ENCODE peak calls at places on chromosomes 12 and 14, in seven cellular contexts. A, J, L, Z, M, I and K are unnamed samples.

GRCh38 chr12:122990961-122991622 is 10.6 kb downstream of the ARL6IP4 start:
- DNase-seq in A (no peak), J (no peak), L (no peak), Z (no peak), M (no peak), I (no peak), K (no peak)

GRCh38 chr14:67999693-68000384 is 180.3 kb downstream of the RAD51B start:
- DNase-seq in A (no peak), J (no peak), L (no peak), Z (no peak), M (peak; percentile 75), I (peak; percentile 69), K (peak; percentile 81)

GRCh38 chr12:51924551-51925399 is 17.5 kb downstream of the ACVRL1 start:
- DNase-seq in A (no peak), J (no peak), L (no peak), Z (no peak), M (no peak), I (no peak), K (no peak)

GRCh38 chr14:103858063-103858820 is 10.9 kb upstream of the PPP1R13B start:
- DNase-seq in A (no peak), J (no peak), L (no peak), Z (no peak), M (no peak), I (no peak), K (no peak)

GRCh38 chr14:90628825-90629224 is 187.4 kb downstream of the TTC7B start:
- DNase-seq in A (no peak), J (no peak), L (no peak), Z (no peak), M (no peak), I (no peak), K (no peak)

GRCh38 chr14:77327111-77327510 is 6.3 kb downstream of the GSTZ1 start:
- DNase-seq in A (no peak), J (no peak), L (no peak), Z (no peak), M (no peak), I (no peak), K (no peak)

GRCh38 chr14:62039871-62040270 is 277.7 kb downstream of the SNAPC1 start:
- DNase-seq in A (no peak), J (no peak), L (no peak), Z (no peak), M (no peak), I (no peak), K (no peak)

GRCh38 chr12:130705174-130705880 is 10.8 kb downstream of the RIMBP2 start:
- DNase-seq in A (no peak), J (no peak), L (no peak), Z (no peak), M (no peak), I (no peak), K (no peak)

GRCh38 chr14:54335569-54336155 is 61.1 kb upstream of the CDKN3 start:
- DNase-seq in A (no peak), J (no peak), L (no peak), Z (no peak), M (peak; percentile 72), I (no peak), K (no peak)

GRCh38 chr12:54988402-54989054 is 4.0 kb upstream of the TESPA1 start:
- DNase-seq in A (no peak), J (no peak), L (peak; percentile 84), Z (no peak), M (no peak), I (peak; percentile 28), K (peak; percentile 32)

GRCh38 chr14:106203438-106203837 is 677.1 kb downstream of the TMEM121 start:
- DNase-seq in A (no peak), J (no peak), L (no peak), Z (no peak), M (peak; percentile 61), I (no peak), K (no peak)

GRCh38 chr14:50717826-50718225 is 49.7 kb upstream of the SAV1 start:
- DNase-seq in A (no peak), J (no peak), L (no peak), Z (no peak), M (no peak), I (no peak), K (no peak)

GRCh38 chr14:74747237-74747636 is 15.9 kb upstream of the YLPM1 start:
- DNase-seq in A (no peak), J (no peak), L (no peak), Z (no peak), M (no peak), I (no peak), K (no peak)

GRCh38 chr14:100620437-100621100 is 33.4 kb upstream of the BEGAIN start:
- DNase-seq in A (no peak), J (no peak), L (peak; percentile 40), Z (no peak), M (no peak), I (no peak), K (no peak)

GRCh38 chr12:59938190-59938962 is 342.5 kb downstream of the SLC16A7 start:
- DNase-seq in A (no peak), J (no peak), L (no peak), Z (no peak), M (no peak), I (no peak), K (no peak)

GRCh38 chr12:116529048-116529447 is 30.1 kb upstream of the MAP1LC3B2 start:
- DNase-seq in A (no peak), J (no peak), L (no peak), Z (no peak), M (peak; percentile 87), I (peak; percentile 30), K (peak; percentile 47)